ENCODE peak calls at places on chromosomes 1 and 21, in nine cellular contexts. Z is naive thymus-derived CD4-positive, alpha-beta T cell; V is heart left ventricle; H is H1; W is stomach; B is PC-3; Y is thoracic aorta; K is pancreas; M is left ventricle myocardium inferior. G is an unnamed sample.
A peak's percentile ranks its signal among the peaks of the same experiment; 100 is the strongest.

GRCh38 chr1:229328598-229329362 is 14.1 kb downstream of the CCSAP start:
- DNase-seq in Z (no peak), W (no peak), B (no peak), V (no peak), K (no peak), Y (no peak), H (no peak), M (no peak), G (no peak)

GRCh38 chr1:177983824-177984528 is 14.1 kb upstream of the SEC16B start:
- DNase-seq in W (no peak), M (peak; percentile 28), K (peak; percentile 77), Y (peak; percentile 21), V (peak; percentile 65), B (peak; percentile 8), Z (no peak), H (peak; percentile 21), G (peak; percentile 45)

GRCh38 chr1:21822349-21822748 is 10.3 kb downstream of the LDLRAD2 start:
- DNase-seq in B (no peak), V (peak; percentile 45), Y (no peak), M (no peak), K (no peak), Z (no peak), W (no peak), H (no peak), G (peak; percentile 22)

GRCh38 chr1:86062458-86062857 is 94.1 kb downstream of the COL24A1 start:
- DNase-seq in B (peak; percentile 7), V (no peak), H (no peak), W (no peak), Z (no peak), Y (no peak), M (no peak), K (no peak), G (no peak)

GRCh38 chr1:25431495-25432363 is 1.0 kb downstream of the MACO1 start:
- DNase-seq in H (no peak), B (peak; percentile 19), V (peak; percentile 33), K (peak; percentile 54), M (peak; percentile 17), Y (no peak), W (no peak), Z (no peak), G (no peak)

GRCh38 chr1:234409328-234409727 is 36.1 kb downstream of the COA6 start:
- DNase-seq in V (no peak), M (no peak), Y (no peak), B (no peak), K (no peak), H (no peak), W (no peak), Z (peak; percentile 79), G (no peak)

GRCh38 chr1:98327151-98327918 is 334.2 kb upstream of the SNX7 start:
- DNase-seq in K (no peak), W (no peak), Z (no peak), Y (no peak), V (no peak), H (no peak), M (no peak), B (no peak), G (no peak)

GRCh38 chr1:41582351-41582750 is 97.9 kb upstream of the EDN2 start:
- DNase-seq in V (no peak), Y (no peak), Z (no peak), K (no peak), M (no peak), B (no peak), W (peak; percentile 11), H (no peak), G (no peak)

GRCh38 chr1:42736152-42736551 is 3.9 kb downstream of the CLDN19 start:
- DNase-seq in W (peak; percentile 31), Y (no peak), B (peak; percentile 43), M (no peak), V (no peak), Z (no peak), K (no peak), H (no peak), G (no peak)

GRCh38 chr1:34688358-34688757 is 66.5 kb upstream of the GJB5 start:
- DNase-seq in H (no peak), Y (no peak), Z (no peak), M (no peak), V (no peak), K (no peak), W (no peak), B (no peak), G (no peak)

GRCh38 chr1:38140025-38140487 is 93.5 kb upstream of the POU3F1 start:
- DNase-seq in M (no peak), Z (no peak), V (no peak), H (peak; percentile 39), Y (no peak), K (peak; percentile 20), W (no peak), B (peak; percentile 20), G (no peak)
- H3K4me1 ChIP-seq in M (peaks cover 22% of the 10 kb centered on the region), Z (no peaks in the 10 kb centered on the region), V (peaks cover 6% of the 10 kb centered on the region), H (peaks cover 28% of the 10 kb centered on the region), Y (peaks cover 28% of the 10 kb centered on the region), K (no peaks in the 10 kb centered on the region), W (peaks cover 29% of the 10 kb centered on the region), B (peaks cover 37% of the 10 kb centered on the region), G (peaks cover 13% of the 10 kb centered on the region)

GRCh38 chr1:54356680-54357147 is 49.5 kb downstream of the SSBP3 start:
- DNase-seq in Y (no peak), B (no peak), V (no peak), Z (peak; percentile 73), W (no peak), H (no peak), M (no peak), K (no peak), G (no peak)

GRCh38 chr1:54354899-54355298 is 51.3 kb downstream of the SSBP3 start:
- DNase-seq in Y (no peak), V (no peak), B (no peak), K (no peak), M (no peak), H (no peak), W (no peak), Z (no peak), G (no peak)

GRCh38 chr1:54352755-54353154 is 53.4 kb downstream of the SSBP3 start:
- DNase-seq in M (no peak), K (no peak), H (no peak), V (no peak), B (no peak), Y (no peak), Z (no peak), W (no peak), G (no peak)

GRCh38 chr1:54355931-54356679 is 50.1 kb downstream of the SSBP3 start:
- DNase-seq in V (no peak), B (no peak), Z (peak; percentile 24), Y (no peak), K (peak; percentile 45), M (no peak), H (no peak), W (no peak), G (no peak)

GRCh38 chr1:54353959-54354358 is 52.2 kb downstream of the SSBP3 start:
- DNase-seq in V (no peak), Z (no peak), H (no peak), M (no peak), B (no peak), K (no peak), Y (no peak), W (no peak), G (no peak)
- H3K4me1 ChIP-seq in V (peaks cover 33% of the 10 kb centered on the region), Z (peaks cover 52% of the 10 kb centered on the region), H (peaks cover 27% of the 10 kb centered on the region), M (peaks cover 90% of the 10 kb centered on the region), B (no peaks in the 10 kb centered on the region), K (peaks cover 7% of the 10 kb centered on the region), Y (peaks cover 58% of the 10 kb centered on the region), W (peaks cover 100% of the 10 kb centered on the region), G (peaks cover 21% of the 10 kb centered on the region)

GRCh38 chr1:17122449-17123194 is 3.4 kb upstream of the PADI2 start:
- DNase-seq in M (no peak), W (no peak), Y (no peak), H (no peak), B (no peak), K (no peak), Z (no peak), V (no peak), G (no peak)

GRCh38 chr1:17121881-17122280 is 2.6 kb upstream of the PADI2 start:
- DNase-seq in Y (no peak), B (no peak), V (no peak), H (no peak), W (no peak), Z (no peak), M (no peak), K (no peak), G (no peak)

GRCh38 chr1:17125756-17126237 is 6.5 kb upstream of the PADI2 start:
- DNase-seq in H (peak; percentile 68), V (peak; percentile 86), Y (peak; percentile 50), Z (peak; percentile 73), W (peak; percentile 91), M (peak; percentile 83), B (peak; percentile 90), K (peak; percentile 91), G (peak; percentile 72)

GRCh38 chr1:17120962-17121837 is 1.9 kb upstream of the PADI2 start:
- DNase-seq in M (no peak), Z (no peak), V (no peak), Y (no peak), H (no peak), B (no peak), K (no peak), W (peak; percentile 64), G (no peak)

DNA sequence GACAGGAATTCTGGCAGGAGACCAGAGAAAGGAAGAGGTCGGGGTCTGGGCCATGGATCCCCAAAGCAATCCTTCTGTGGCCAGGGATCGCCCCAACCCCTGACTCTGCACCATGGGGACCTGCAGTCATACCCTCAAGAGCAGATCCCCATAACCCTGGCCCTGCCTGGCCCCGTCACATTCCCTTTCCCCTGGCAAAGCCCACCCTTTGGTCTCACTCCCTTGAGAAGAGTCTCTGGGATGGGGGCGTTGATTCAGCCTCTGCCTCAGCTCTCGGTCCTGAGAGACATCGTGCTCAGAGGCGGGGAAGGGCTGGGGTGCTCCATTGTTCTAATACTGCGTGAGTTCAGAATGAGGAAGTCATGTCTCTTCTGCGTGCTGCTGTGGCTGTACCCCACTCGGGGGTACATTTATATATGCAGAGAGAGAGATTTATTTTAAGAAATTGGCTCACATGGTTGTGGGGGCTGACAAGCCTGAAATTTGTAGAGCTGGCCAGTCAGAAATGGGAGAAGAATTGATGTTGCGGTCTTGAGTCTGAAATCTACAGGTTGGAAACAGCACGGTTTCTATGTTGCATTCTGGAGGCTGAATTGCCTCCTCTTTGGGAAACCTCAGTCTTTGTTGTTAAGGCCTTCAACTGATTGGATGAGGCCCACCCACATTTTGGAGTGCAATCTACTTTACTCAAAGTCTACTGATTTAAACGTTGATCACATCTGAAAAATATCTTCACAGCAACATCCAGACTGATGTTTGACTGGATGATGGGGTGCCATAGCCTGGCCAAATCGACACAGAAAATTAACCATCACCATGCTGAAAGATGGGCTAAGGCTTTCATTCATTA is 4.2 kb upstream of the PADI2 start:
- DNase-seq in K (no peak), B (no peak), M (no peak), Y (no peak), Z (no peak), W (no peak), H (no peak), V (no peak), G (no peak)
- H3K4me1 ChIP-seq in K (no peaks in the 10 kb centered on the region), B (peaks cover 7% of the 10 kb centered on the region), M (peaks cover 19% of the 10 kb centered on the region), Y (peaks cover 19% of the 10 kb centered on the region), Z (peaks cover 7% of the 10 kb centered on the region), W (peaks cover 45% of the 10 kb centered on the region), H (peaks cover 11% of the 10 kb centered on the region), V (peaks cover 43% of the 10 kb centered on the region), G (no peaks in the 10 kb centered on the region)

DNA sequence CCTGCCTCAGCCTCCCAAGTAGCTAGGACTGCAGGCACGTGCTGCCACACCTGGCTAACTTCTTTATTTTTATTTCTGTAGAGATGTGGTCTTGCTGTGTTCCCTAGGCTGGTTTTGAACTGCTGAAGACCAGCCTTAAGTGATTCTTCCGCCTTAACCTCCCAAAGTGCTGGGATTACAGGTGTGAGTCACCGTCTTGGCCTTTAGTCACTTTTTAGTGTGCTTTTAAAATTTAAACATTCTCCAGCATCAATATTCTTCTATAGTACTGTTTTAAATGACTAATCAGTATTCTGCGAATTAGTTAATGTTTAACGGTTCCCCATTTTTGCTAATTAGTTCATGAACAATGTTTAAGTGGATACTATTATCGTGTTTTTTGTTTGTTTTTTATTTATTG is 60.6 kb downstream of the DYRK1A start:
- DNase-seq in W (no peak), Y (no peak), Z (no peak), V (no peak), M (no peak), H (no peak), B (peak; percentile 21), K (no peak), G (no peak)
- H3K4me1 ChIP-seq in W (peaks cover 70% of the 10 kb centered on the region), Y (peaks cover 31% of the 10 kb centered on the region), Z (peaks cover 25% of the 10 kb centered on the region), V (peaks cover 63% of the 10 kb centered on the region), M (peaks cover 84% of the 10 kb centered on the region), H (peaks cover 3% of the 10 kb centered on the region), B (no peaks in the 10 kb centered on the region), K (peaks cover 21% of the 10 kb centered on the region), G (peaks cover 7% of the 10 kb centered on the region)